ENCODE peak calls at places on chromosomes 1 and 21, in seven cellular contexts. One of them, this sample, is unnamed.
A peak's percentile ranks its signal among the peaks of the same experiment; 100 is the strongest.

GRCh38 chr1:207812778-207813512 is 61.1 kb downstream of the CD46 start:
- DNase-seq in astrocyte of the spinal cord: no peak
- DNase-seq in HCT116: no peak
- DNase-seq in fibroblast of pulmonary artery: no peak
- DNase-seq in GM12865: no peak
- DNase-seq in GM13976: no peak
- DNase-seq in AG04450: no peak
- DNase-seq in this sample: no peak

GRCh38 chr1:162942903-162943567 is 82.1 kb upstream of the CCDC190 start:
- DNase-seq in AG04450: no peak
- DNase-seq in fibroblast of pulmonary artery: peak; percentile 58
- DNase-seq in astrocyte of the spinal cord: peak; percentile 83
- DNase-seq in HCT116: no peak
- DNase-seq in GM12865: no peak
- DNase-seq in GM13976: no peak
- DNase-seq in this sample: no peak

GRCh38 chr1:24318988-24319863 is at the start of gene GRHL3:
- DNase-seq in HCT116: peak; percentile 46
- DNase-seq in AG04450: no peak
- DNase-seq in GM12865: no peak
- DNase-seq in astrocyte of the spinal cord: no peak
- DNase-seq in fibroblast of pulmonary artery: no peak
- DNase-seq in GM13976: no peak
- DNase-seq in this sample: peak; percentile 39

GRCh38 chr1:108590436-108590835 is 30.5 kb downstream of the EEIG2 start:
- DNase-seq in GM12865: no peak
- DNase-seq in GM13976: no peak
- DNase-seq in astrocyte of the spinal cord: no peak
- DNase-seq in fibroblast of pulmonary artery: peak; percentile 88
- DNase-seq in HCT116: no peak
- DNase-seq in AG04450: no peak
- DNase-seq in this sample: no peak

GRCh38 chr1:20074046-20074724 is 4.2 kb downstream of the PLA2G5 start:
- DNase-seq in astrocyte of the spinal cord: no peak
- DNase-seq in GM12865: no peak
- DNase-seq in HCT116: no peak
- DNase-seq in AG04450: no peak
- DNase-seq in GM13976: no peak
- DNase-seq in fibroblast of pulmonary artery: no peak
- DNase-seq in this sample: no peak

GRCh38 chr1:221908573-221908972 is 166.7 kb upstream of the DUSP10 start:
- DNase-seq in HCT116: no peak
- DNase-seq in fibroblast of pulmonary artery: no peak
- DNase-seq in astrocyte of the spinal cord: no peak
- DNase-seq in GM13976: no peak
- DNase-seq in GM12865: no peak
- DNase-seq in AG04450: no peak
- DNase-seq in this sample: no peak

GRCh38 chr1:101004666-101005065 is 20.9 kb downstream of the DPH5 start:
- DNase-seq in astrocyte of the spinal cord: peak; percentile 45
- DNase-seq in fibroblast of pulmonary artery: peak; percentile 79
- DNase-seq in AG04450: no peak
- DNase-seq in GM13976: no peak
- DNase-seq in GM12865: no peak
- DNase-seq in HCT116: no peak
- DNase-seq in this sample: no peak

GRCh38 chr1:150464422-150464826 is 22.8 kb upstream of the TARS2 start:
- DNase-seq in GM13976: peak; percentile 84
- DNase-seq in AG04450: peak; percentile 18
- DNase-seq in astrocyte of the spinal cord: peak; percentile 53
- DNase-seq in fibroblast of pulmonary artery: peak; percentile 77
- DNase-seq in HCT116: peak; percentile 41
- DNase-seq in GM12865: peak; percentile 84
- DNase-seq in this sample: peak; percentile 79

GRCh38 chr1:27593341-27594326 is 10.3 kb downstream of the AHDC1 start:
- DNase-seq in GM13976: peak; percentile 29
- DNase-seq in fibroblast of pulmonary artery: no peak
- DNase-seq in HCT116: no peak
- DNase-seq in astrocyte of the spinal cord: no peak
- DNase-seq in AG04450: no peak
- DNase-seq in GM12865: no peak
- DNase-seq in this sample: no peak

GRCh38 chr1:205301220-205301821 is 20.2 kb downstream of the NUAK2 start:
- DNase-seq in GM12865: no peak
- DNase-seq in HCT116: no peak
- DNase-seq in AG04450: peak; percentile 92
- DNase-seq in astrocyte of the spinal cord: peak; percentile 96
- DNase-seq in fibroblast of pulmonary artery: peak; percentile 98
- DNase-seq in GM13976: no peak
- DNase-seq in this sample: no peak

GRCh38 chr21:33825898-33826297 is 89.7 kb downstream of the ATP5PO start:
- DNase-seq in HCT116: no peak
- DNase-seq in astrocyte of the spinal cord: peak; percentile 73
- DNase-seq in AG04450: peak; percentile 24
- DNase-seq in GM13976: no peak
- DNase-seq in GM12865: no peak
- DNase-seq in fibroblast of pulmonary artery: peak; percentile 34
- DNase-seq in this sample: no peak

GRCh38 chr1:232880354-232880753 is 70.1 kb upstream of the NTPCR start:
- DNase-seq in HCT116: peak; percentile 50
- DNase-seq in GM12865: peak; percentile 33
- DNase-seq in GM13976: peak; percentile 28
- DNase-seq in astrocyte of the spinal cord: peak; percentile 34
- DNase-seq in AG04450: no peak
- DNase-seq in fibroblast of pulmonary artery: peak; percentile 46
- DNase-seq in this sample: no peak
- TF ChIP-seq CTCF in HCT116: peak; percentile 81
- TF ChIP-seq CTCF in GM12865: peak; percentile 56
- TF ChIP-seq CTCF in GM13976: peak; percentile 9
- TF ChIP-seq CTCF in astrocyte of the spinal cord: peak; percentile 68
- TF ChIP-seq CTCF in AG04450: peak; percentile 63
- TF ChIP-seq CTCF in fibroblast of pulmonary artery: peak; percentile 55
- TF ChIP-seq CTCF in this sample: peak; percentile 14

DNA sequence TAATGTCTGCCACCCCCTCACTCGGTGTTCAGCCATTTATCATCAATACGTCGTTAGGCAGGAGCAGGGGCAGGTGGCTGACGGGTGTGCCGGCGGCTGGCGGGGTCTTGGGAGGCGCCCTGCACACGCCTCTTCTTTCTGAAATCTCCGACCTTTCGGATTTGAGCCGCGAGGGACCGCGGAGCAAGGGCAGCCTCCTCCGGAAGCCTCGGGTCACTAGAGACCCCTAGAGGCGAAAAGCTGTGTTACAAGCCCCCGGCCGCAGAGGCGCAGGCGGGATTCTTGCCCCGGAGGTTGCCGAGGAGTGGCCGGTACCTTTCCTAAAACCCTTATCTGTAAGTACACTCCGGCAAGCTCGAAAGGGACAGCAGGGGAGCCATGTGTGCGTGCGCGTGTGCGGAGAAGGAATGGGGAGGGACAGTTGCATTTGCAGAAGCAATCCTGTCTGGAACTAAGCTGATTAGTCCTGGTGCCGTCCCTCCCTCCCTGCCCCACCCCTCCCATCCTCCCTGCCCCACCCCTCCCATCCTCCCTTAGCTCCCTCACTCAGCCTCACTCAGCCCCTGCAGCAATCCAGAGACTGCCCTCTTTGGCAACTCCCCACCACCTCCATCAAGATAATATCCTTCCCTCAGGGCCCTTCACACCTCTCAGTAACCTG is 11.0 kb downstream of the BRINP2 start:
- DNase-seq in GM13976: peak; percentile 81
- DNase-seq in HCT116: peak; percentile 33
- DNase-seq in fibroblast of pulmonary artery: peak; percentile 48
- DNase-seq in AG04450: no peak
- DNase-seq in astrocyte of the spinal cord: peak; percentile 45
- DNase-seq in GM12865: peak; percentile 55
- DNase-seq in this sample: peak; percentile 76
- TF ChIP-seq CTCF in GM13976: peak; percentile 74
- TF ChIP-seq CTCF in HCT116: peak; percentile 77
- TF ChIP-seq CTCF in fibroblast of pulmonary artery: peak; percentile 78
- TF ChIP-seq CTCF in AG04450: peak; percentile 86
- TF ChIP-seq CTCF in astrocyte of the spinal cord: peak; percentile 88
- TF ChIP-seq CTCF in GM12865: peak; percentile 76
- TF ChIP-seq CTCF in this sample: peak; percentile 88

GRCh38 chr21:18499761-18500376 is 96.3 kb upstream of the TMPRSS15 start:
- DNase-seq in AG04450: no peak
- DNase-seq in fibroblast of pulmonary artery: peak; percentile 56
- DNase-seq in GM12865: peak; percentile 54
- DNase-seq in GM13976: no peak
- DNase-seq in HCT116: peak; percentile 10
- DNase-seq in astrocyte of the spinal cord: peak; percentile 65
- DNase-seq in this sample: no peak
- TF ChIP-seq CTCF in AG04450: peak; percentile 28
- TF ChIP-seq CTCF in fibroblast of pulmonary artery: peak; percentile 65
- TF ChIP-seq CTCF in GM12865: peak; percentile 51
- TF ChIP-seq CTCF in GM13976: peak; percentile 43
- TF ChIP-seq CTCF in HCT116: peak; percentile 67
- TF ChIP-seq CTCF in astrocyte of the spinal cord: peak; percentile 73
- TF ChIP-seq CTCF in this sample: peak; percentile 71

GRCh38 chr1:10498231-10498630 is 23.5 kb downstream of the PEX14 start:
- DNase-seq in HCT116: no peak
- DNase-seq in fibroblast of pulmonary artery: no peak
- DNase-seq in astrocyte of the spinal cord: no peak
- DNase-seq in GM12865: no peak
- DNase-seq in AG04450: no peak
- DNase-seq in GM13976: no peak
- DNase-seq in this sample: no peak
- TF ChIP-seq CTCF in HCT116: no peak
- TF ChIP-seq CTCF in fibroblast of pulmonary artery: no peak
- TF ChIP-seq CTCF in astrocyte of the spinal cord: no peak
- TF ChIP-seq CTCF in GM12865: no peak
- TF ChIP-seq CTCF in AG04450: no peak
- TF ChIP-seq CTCF in GM13976: no peak
- TF ChIP-seq CTCF in this sample: no peak

GRCh38 chr21:31781737-31782136 is 49.8 kb upstream of the SCAF4 start:
- DNase-seq in GM12865: no peak
- DNase-seq in astrocyte of the spinal cord: peak; percentile 54
- DNase-seq in fibroblast of pulmonary artery: peak; percentile 45
- DNase-seq in AG04450: no peak
- DNase-seq in GM13976: no peak
- DNase-seq in HCT116: no peak
- DNase-seq in this sample: no peak

GRCh38 chr21:31788581-31788980 is 56.7 kb upstream of the SCAF4 start:
- DNase-seq in GM13976: no peak
- DNase-seq in AG04450: no peak
- DNase-seq in fibroblast of pulmonary artery: no peak
- DNase-seq in astrocyte of the spinal cord: no peak
- DNase-seq in HCT116: no peak
- DNase-seq in GM12865: no peak
- DNase-seq in this sample: no peak

GRCh38 chr21:31780944-31781343 is 49.0 kb upstream of the SCAF4 start:
- DNase-seq in fibroblast of pulmonary artery: no peak
- DNase-seq in HCT116: peak; percentile 47
- DNase-seq in GM12865: peak; percentile 5
- DNase-seq in astrocyte of the spinal cord: no peak
- DNase-seq in GM13976: no peak
- DNase-seq in AG04450: no peak
- DNase-seq in this sample: no peak

DNA sequence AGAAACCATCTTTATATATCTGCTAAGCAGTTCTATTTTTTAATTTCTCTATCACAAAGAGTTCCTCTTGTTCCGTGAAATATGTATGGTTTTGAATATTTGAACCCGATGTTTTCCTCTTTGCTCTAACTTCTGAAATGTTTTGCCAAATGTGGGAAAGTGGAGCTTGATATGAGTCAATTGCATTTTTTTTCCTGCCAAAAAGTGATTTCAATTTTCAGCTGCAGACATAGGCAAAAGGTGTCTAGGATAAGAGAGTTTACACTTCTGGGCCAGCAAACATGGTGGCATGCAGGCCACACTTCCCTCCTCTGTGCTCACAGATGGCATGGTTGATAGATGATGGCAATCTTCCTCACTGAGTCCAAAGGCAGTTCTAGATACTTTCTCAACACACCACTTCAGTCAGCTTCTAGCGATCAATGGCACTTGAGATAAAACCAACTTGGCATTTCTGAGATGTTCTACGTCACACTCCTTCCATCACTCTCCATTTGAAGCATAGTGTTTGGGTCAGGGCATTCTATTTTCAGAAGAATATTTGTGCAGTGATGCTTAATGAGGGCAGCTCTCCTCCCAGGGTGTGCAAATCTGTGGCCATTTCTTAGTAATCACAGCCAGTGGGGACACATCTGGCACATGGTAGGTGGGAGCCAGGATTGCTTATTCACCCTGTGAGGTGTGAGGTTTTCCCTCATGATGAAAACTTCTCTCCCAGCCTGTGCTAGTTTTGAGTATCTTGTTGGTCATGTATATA is 54.4 kb upstream of the SCAF4 start:
- DNase-seq in astrocyte of the spinal cord: no peak
- DNase-seq in GM12865: no peak
- DNase-seq in GM13976: no peak
- DNase-seq in fibroblast of pulmonary artery: no peak
- DNase-seq in AG04450: no peak
- DNase-seq in HCT116: no peak
- DNase-seq in this sample: no peak
- TF ChIP-seq CTCF in astrocyte of the spinal cord: no peak
- TF ChIP-seq CTCF in GM12865: no peak
- TF ChIP-seq CTCF in GM13976: no peak
- TF ChIP-seq CTCF in fibroblast of pulmonary artery: no peak
- TF ChIP-seq CTCF in AG04450: no peak
- TF ChIP-seq CTCF in HCT116: no peak
- TF ChIP-seq CTCF in this sample: no peak

GRCh38 chr21:31558839-31559367 is 100.6 kb upstream of the SOD1 start:
- DNase-seq in GM13976: peak; percentile 79
- DNase-seq in HCT116: peak; percentile 80
- DNase-seq in GM12865: peak; percentile 69
- DNase-seq in fibroblast of pulmonary artery: peak; percentile 95
- DNase-seq in astrocyte of the spinal cord: peak; percentile 98
- DNase-seq in AG04450: peak; percentile 30
- DNase-seq in this sample: peak; percentile 81
- TF ChIP-seq CTCF in GM13976: no peak
- TF ChIP-seq CTCF in HCT116: no peak
- TF ChIP-seq CTCF in GM12865: no peak
- TF ChIP-seq CTCF in fibroblast of pulmonary artery: no peak
- TF ChIP-seq CTCF in astrocyte of the spinal cord: peak; percentile 39
- TF ChIP-seq CTCF in AG04450: no peak
- TF ChIP-seq CTCF in this sample: no peak

DNA sequence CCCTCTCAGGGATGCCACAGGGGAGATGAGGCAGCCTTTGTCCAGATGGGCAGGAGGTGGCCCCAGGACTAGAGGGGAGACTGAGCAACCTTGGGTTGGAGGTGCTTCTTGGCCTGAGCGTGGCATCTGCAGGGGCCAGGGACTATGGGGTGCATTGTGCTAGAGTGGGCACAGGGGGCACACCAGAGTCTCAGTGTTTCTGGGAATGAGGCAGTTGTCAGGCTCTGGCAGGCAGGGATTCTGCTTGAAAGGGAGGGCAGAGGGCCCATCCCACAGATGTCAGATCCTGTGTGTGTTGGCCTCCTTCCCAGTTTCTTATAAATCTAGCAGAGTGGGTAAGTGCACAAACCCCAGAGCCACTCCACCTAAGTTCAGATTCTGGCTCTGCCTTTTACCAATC is 13.7 kb downstream of the LGR6 start:
- DNase-seq in HCT116: no peak
- DNase-seq in AG04450: no peak
- DNase-seq in astrocyte of the spinal cord: peak; percentile 84
- DNase-seq in GM13976: no peak
- DNase-seq in GM12865: no peak
- DNase-seq in fibroblast of pulmonary artery: peak; percentile 80
- DNase-seq in this sample: no peak
- TF ChIP-seq CTCF in HCT116: peak; percentile 17
- TF ChIP-seq CTCF in AG04450: peak; percentile 38
- TF ChIP-seq CTCF in astrocyte of the spinal cord: peak; percentile 47
- TF ChIP-seq CTCF in GM13976: no peak
- TF ChIP-seq CTCF in GM12865: no peak
- TF ChIP-seq CTCF in fibroblast of pulmonary artery: peak; percentile 37
- TF ChIP-seq CTCF in this sample: no peak

GRCh38 chr1:21596628-21597027 is 72.5 kb downstream of the RAP1GAP start:
- DNase-seq in AG04450: no peak
- DNase-seq in HCT116: no peak
- DNase-seq in fibroblast of pulmonary artery: no peak
- DNase-seq in GM13976: no peak
- DNase-seq in GM12865: no peak
- DNase-seq in astrocyte of the spinal cord: no peak
- DNase-seq in this sample: no peak
- TF ChIP-seq CTCF in AG04450: no peak
- TF ChIP-seq CTCF in HCT116: no peak
- TF ChIP-seq CTCF in fibroblast of pulmonary artery: no peak
- TF ChIP-seq CTCF in GM13976: no peak
- TF ChIP-seq CTCF in GM12865: no peak
- TF ChIP-seq CTCF in astrocyte of the spinal cord: no peak
- TF ChIP-seq CTCF in this sample: no peak

This sample was measured in GM13977.